ENCODE peak calls at places on chromosomes 2 and 18, in eight cellular contexts. H, R, O, A, J, K, Q and U are unnamed samples. For H3K36me3, the result is how much of the 10 kb centered on the place peaks cover.

GRCh38 chr18:53952700-53953099 is 271.8 kb downstream of the MBD2 start:
- DNase-seq in H (no peak), R (no peak), O (no peak), A (no peak), J (no peak), K (no peak), Q (no peak), U (no peak)

GRCh38 chr2:36376319-36376765 is 20.8 kb downstream of the CRIM1 start:
- DNase-seq in H (peak), R (no peak), O (peak), A (peak), J (no peak), K (no peak), Q (no peak), U (no peak)

GRCh38 chr18:62716679-62717058 is 1.3 kb downstream of the PHLPP1 start:
- DNase-seq in H (peak), R (peak), O (peak), A (peak), J (peak), K (peak), Q (no peak), U (peak)

GRCh38 chr18:28175047-28175929 is 1.6 kb downstream of the CDH2 start:
- DNase-seq in H (peak), R (no peak), O (no peak), A (peak), J (peak), K (no peak), Q (no peak), U (peak)

GRCh38 chr18:14086459-14087231 is 45.6 kb downstream of the ZNF519 start:
- DNase-seq in H (peak), R (peak), O (no peak), A (no peak), J (peak), K (peak), Q (no peak), U (peak)

GRCh38 chr18:2948038-2948437 is 64.9 kb downstream of the LPIN2 start:
- DNase-seq in H (peak), R (peak), O (no peak), A (no peak), J (peak), K (no peak), Q (peak), U (peak)

GRCh38 chr18:61435064-61435652 is 101.9 kb downstream of the CDH20 start:
- DNase-seq in H (peak), R (peak), O (no peak), A (no peak), J (peak), K (peak), Q (no peak), U (peak)

GRCh38 chr2:156340818-156341481 is 8.4 kb upstream of the NR4A2 start:
- DNase-seq in H (peak), R (no peak), O (peak), A (no peak), J (peak), K (no peak), Q (no peak), U (peak)

GRCh38 chr18:64444819-64445218 is 295.9 kb upstream of the LINC00305 start:
- DNase-seq in H (no peak), R (no peak), O (no peak), A (no peak), J (no peak), K (no peak), Q (peak), U (no peak)

GRCh38 chr2:113079123-113079522 is 11.4 kb downstream of the IL1F10 start:
- DNase-seq in H (no peak), R (no peak), O (no peak), A (no peak), J (no peak), K (no peak), Q (peak), U (peak)

GRCh38 chr18:57898506-57899124 is 95.5 kb upstream of the ATP8B1 start:
- DNase-seq in H (peak), R (no peak), O (no peak), A (no peak), J (no peak), K (no peak), Q (peak), U (no peak)

GRCh38 chr18:44826418-44827259 is 146.0 kb downstream of the SETBP1 start:
- DNase-seq in H (peak), R (peak), O (peak), A (peak), J (peak), K (no peak), Q (peak), U (peak)

GRCh38 chr18:78422336-78422735 is 557.3 kb upstream of the SALL3 start:
- DNase-seq in H (no peak), R (no peak), O (no peak), A (peak), J (no peak), K (no peak), Q (no peak), U (no peak)

GRCh38 chr2:45763256-45763655 is 111.8 kb downstream of the PRKCE start:
- DNase-seq in H (no peak), R (no peak), O (no peak), A (no peak), J (no peak), K (no peak), Q (no peak), U (no peak)

GRCh38 chr2:144943986-144944385 is 424.1 kb upstream of the ZEB2 start:
- DNase-seq in H (peak), R (peak), O (no peak), A (no peak), J (no peak), K (no peak), Q (no peak), U (no peak)

GRCh38 chr2:224160917-224161316 is 121.8 kb upstream of the SERPINE2 start:
- DNase-seq in H (peak), R (no peak), O (no peak), A (no peak), J (no peak), K (no peak), Q (no peak), U (no peak)

GRCh38 chr2:129876576-129876975 is 102.9 kb upstream of the RAB6C start:
- DNase-seq in H (no peak), R (no peak), O (no peak), A (no peak), J (no peak), K (no peak), Q (no peak), U (no peak)

GRCh38 chr18:59067873-59068272 is 71.8 kb upstream of the SEC11C start:
- DNase-seq in H (peak), R (peak), O (peak), A (no peak), J (peak), K (peak), Q (no peak), U (peak)

GRCh38 chr2:55138045-55138444 is 87.8 kb upstream of the RTN4 start:
- DNase-seq in H (no peak), R (no peak), O (no peak), A (no peak), J (no peak), K (no peak), Q (no peak), U (no peak)

GRCh38 chr2:216082805-216083204 is 1.1 kb downstream of the TMEM169 start:
- DNase-seq in H (no peak), R (no peak), O (no peak), A (no peak), J (peak), K (peak), Q (no peak), U (peak)

GRCh38 chr2:31476511-31477171 is 62.1 kb upstream of the XDH start:
- DNase-seq in H (peak), R (no peak), O (no peak), A (no peak), J (no peak), K (no peak), Q (no peak), U (no peak)

GRCh38 chr2:96265349-96265839 is 403 bp downstream of the TMEM127 start:
- DNase-seq in H (peak), R (no peak), O (peak), A (peak), J (peak), K (peak), Q (no peak), U (no peak)

GRCh38 chr2:3126686-3127278 is 250.8 kb downstream of the EIPR1 start:
- DNase-seq in H (no peak), R (no peak), O (no peak), A (no peak), J (no peak), K (peak), Q (no peak), U (no peak)

GRCh38 chr2:111050701-111051376 is 69.9 kb upstream of the BCL2L11 start:
- DNase-seq in H (no peak), R (no peak), O (no peak), A (no peak), J (no peak), K (no peak), Q (no peak), U (no peak)

GRCh38 chr2:19607400-19607799 is 249.0 kb upstream of the OSR1 start:
- DNase-seq in H (peak), R (peak), O (no peak), A (no peak), J (no peak), K (no peak), Q (no peak), U (no peak)

GRCh38 chr2:238108423-238109201 is 8.5 kb downstream of the ESPNL start:
- DNase-seq in H (no peak), R (no peak), O (peak), A (peak), J (peak), K (peak), Q (no peak), U (peak)

DNA sequence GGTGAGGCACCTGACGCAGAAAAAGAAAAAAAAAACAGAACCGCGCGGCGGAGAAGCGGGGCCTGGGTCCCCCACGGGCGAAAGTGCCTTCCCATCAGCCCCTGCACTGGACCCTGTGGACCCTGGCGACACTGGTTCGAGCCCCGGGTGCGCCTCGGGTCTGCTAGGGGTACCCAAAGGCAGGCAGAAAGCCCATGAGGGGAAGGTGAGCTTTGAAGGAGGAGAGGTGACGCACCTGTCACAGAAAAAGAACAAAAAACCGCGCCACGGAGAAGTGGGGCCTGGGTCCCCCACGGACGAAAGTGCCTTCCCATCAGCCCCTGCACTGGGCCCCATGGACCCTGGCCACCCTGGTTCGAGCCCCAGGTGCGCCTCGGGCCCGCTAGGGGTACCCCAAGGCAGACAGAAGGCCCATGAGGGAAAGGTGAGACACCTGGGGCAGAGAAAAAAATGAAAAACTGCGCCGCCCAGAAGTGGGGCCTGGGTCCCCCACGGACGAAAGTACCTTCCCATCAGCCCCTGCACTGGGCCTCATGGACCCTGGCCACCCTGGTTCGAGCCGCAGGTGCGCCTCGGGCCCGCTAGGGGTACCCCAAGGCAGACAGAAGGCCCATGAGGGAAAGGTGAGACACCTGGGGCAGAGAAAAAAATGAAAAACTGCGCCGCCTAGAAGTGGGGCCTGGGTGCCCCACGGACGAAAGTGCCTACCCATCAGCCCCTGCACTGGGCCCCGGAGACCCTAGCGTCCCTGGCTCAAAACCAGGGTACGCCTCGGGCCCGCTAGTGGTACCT is 227.4 kb downstream of the CCDC74A start:
- DNase-seq in H (no peak), R (no peak), O (no peak), A (no peak), J (no peak), K (no peak), Q (no peak), U (no peak)
- H3K36me3 ChIP-seq in H (under half), R (under half), O (under half), A (under half), J (under half), K (under half), Q (under half), U (under half)

GRCh38 chr2:217857624-217858506 is 144.9 kb downstream of the TNS1 start:
- DNase-seq in H (no peak), R (no peak), O (no peak), A (peak), J (no peak), K (no peak), Q (no peak), U (no peak)

GRCh38 chr2:217856871-217857270 is 145.9 kb downstream of the TNS1 start:
- DNase-seq in H (no peak), R (no peak), O (no peak), A (peak), J (peak), K (no peak), Q (no peak), U (no peak)

GRCh38 chr2:217861334-217861877 is 141.4 kb downstream of the TNS1 start:
- DNase-seq in H (no peak), R (no peak), O (no peak), A (no peak), J (no peak), K (no peak), Q (no peak), U (no peak)

GRCh38 chr2:217859926-217860325 is 142.9 kb downstream of the TNS1 start:
- DNase-seq in H (no peak), R (no peak), O (no peak), A (no peak), J (no peak), K (no peak), Q (no peak), U (no peak)

DNA sequence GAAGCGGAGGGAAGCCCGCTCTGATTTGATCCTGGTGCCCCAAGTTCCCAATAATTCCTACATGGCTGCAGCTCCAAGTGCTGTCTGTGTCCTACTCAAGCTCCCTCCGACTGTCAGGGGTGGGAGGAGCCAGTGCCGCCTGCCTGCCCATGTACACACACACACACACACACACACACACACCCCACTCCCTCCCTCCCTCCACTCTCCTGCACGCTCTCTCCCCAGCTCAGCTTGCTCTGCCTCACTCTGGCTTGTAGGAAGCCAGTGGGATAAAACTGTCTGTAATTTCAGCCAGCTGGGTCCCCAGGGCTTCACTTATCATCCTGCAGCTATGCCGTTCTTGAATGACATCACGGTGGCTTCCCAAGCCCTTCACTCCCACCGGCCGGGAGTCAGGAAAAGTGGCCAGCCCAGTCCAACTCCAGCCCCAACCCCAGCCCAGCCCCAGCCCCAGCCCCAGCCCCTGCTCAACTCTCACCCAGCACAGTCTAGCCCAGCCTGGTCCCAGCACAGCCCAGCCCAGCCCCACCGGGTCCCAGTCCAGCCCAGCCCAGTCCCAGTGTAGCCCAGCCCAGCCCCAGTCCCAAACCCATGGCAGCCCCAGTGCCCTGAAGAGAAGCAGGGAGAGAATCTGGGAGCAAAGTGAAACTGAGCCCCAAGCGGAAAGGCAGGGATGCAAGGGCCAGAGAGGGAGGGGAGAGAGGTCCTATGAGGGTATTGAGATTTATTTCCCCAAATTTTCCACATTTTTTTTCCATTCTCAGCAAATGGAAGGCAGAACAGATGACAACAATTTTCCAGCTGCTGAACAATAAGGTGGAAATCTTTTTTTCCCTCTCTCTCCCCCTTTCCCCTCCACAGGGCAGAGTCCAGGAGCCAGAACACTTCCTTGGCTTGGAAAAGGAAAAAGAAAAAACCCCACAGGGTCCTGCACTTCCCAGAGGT is 144.0 kb downstream of the TNS1 start:
- DNase-seq in H (peak), R (peak), O (peak), A (peak), J (peak), K (no peak), Q (peak), U (peak)
- H3K36me3 ChIP-seq in H (under half), R (under half), O (under half), A (half or more), J (under half), K (under half), Q (under half), U (under half)

DNA sequence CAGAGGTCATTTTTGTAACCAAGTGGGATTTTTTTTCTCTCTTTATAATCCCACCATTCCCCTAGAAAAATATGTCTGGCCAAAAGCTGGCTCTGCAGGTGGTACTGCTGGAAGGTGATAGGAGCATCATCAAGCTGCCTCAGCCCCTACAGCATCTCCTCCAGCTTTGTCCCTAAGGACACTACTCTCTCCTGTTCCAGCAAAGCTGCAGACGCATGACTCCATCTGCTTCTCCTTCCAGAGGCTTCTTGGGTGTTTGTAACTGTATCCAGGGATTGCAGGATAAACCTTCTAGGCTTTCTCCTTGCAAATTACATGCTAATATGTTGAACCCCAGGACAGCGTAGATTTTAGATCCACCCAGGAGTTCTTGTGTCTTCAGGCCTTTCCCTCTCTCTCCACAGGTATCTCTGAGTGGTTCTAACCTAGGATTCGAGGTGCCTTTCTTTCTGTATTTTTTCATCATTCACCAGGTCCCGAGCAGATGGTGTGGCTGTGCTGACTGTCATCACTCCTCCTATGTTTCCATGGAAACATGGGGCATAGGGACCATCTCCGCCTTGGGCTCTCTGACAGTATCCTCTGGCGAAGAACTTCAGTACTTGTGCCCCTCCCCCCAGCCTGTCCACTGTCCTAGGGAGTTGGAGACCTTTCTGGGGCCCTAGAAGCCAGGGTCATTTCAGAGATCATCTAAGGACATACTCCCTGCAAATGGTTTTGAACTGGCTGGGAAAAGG is 34.3 kb downstream of the AFF3 start:
- DNase-seq in H (no peak), R (no peak), O (no peak), A (no peak), J (no peak), K (no peak), Q (no peak), U (no peak)
- H3K36me3 ChIP-seq in H (under half), R (under half), O (under half), A (under half), J (under half), K (half or more), Q (under half), U (under half)

GRCh38 chr18:7367336-7367735 is 136.4 kb downstream of the LRRC30 start:
- DNase-seq in H (no peak), R (no peak), O (no peak), A (no peak), J (no peak), K (no peak), Q (no peak), U (peak)
- H3K36me3 ChIP-seq in H (under half), R (under half), O (under half), A (under half), J (under half), K (under half), Q (under half), U (under half)